ENCODE peak calls at places on chromosome 14, in nine cellular contexts. I is prostate gland, D is spleen, K is HCT116, M is sigmoid colon, H is GM12878, Y is stomach, B is suprapubic skin, X is upper lobe of left lung. E is an unnamed sample.

GRCh38 chr14:24443053-24443683 is 592 bp upstream of the SDR39U1 start:
- DNase-seq in K (no peak), X (no peak), I (no peak), D (no peak), M (no peak), H (no peak), Y (no peak), B (no peak), E (no peak)

GRCh38 chr14:66916421-66916820 is 272.8 kb upstream of the GARIN2 start:
- DNase-seq in I (no peak), X (no peak), D (no peak), M (no peak), Y (no peak), B (no peak), K (no peak), H (no peak), E (no peak)

GRCh38 chr14:80390911-80391310 is 179.6 kb upstream of the DIO2 start:
- DNase-seq in X (no peak), K (no peak), Y (no peak), D (no peak), H (no peak), I (no peak), B (no peak), M (no peak), E (no peak)

GRCh38 chr14:33618361-33619095 is 332.3 kb downstream of the EGLN3 start:
- DNase-seq in Y (no peak), D (no peak), M (no peak), K (no peak), X (no peak), H (no peak), B (no peak), I (no peak), E (no peak)

GRCh38 chr14:102717211-102717610 is 60.0 kb upstream of the TRAF3 start:
- DNase-seq in Y (no peak), B (no peak), D (no peak), X (no peak), I (no peak), H (no peak), M (no peak), K (no peak), E (no peak)

GRCh38 chr14:91367173-91368171 is 50.1 kb downstream of the CCDC88C start:
- DNase-seq in H (peak), I (peak), X (no peak), Y (peak), K (no peak), D (no peak), B (no peak), M (no peak), E (peak)

GRCh38 chr14:60819575-60819974 is 85.0 kb downstream of the MNAT1 start:
- DNase-seq in Y (no peak), D (no peak), M (no peak), H (no peak), X (no peak), I (no peak), K (no peak), B (no peak), E (no peak)

GRCh38 chr14:74910556-74910955 is 12.5 kb downstream of the RPS6KL1 start:
- DNase-seq in Y (no peak), I (no peak), X (no peak), M (no peak), H (no peak), B (no peak), K (no peak), D (no peak), E (no peak)

GRCh38 chr14:75249251-75249957 is 29.2 kb upstream of the FOS start:
- DNase-seq in K (no peak), I (peak), D (peak), M (no peak), X (no peak), B (no peak), Y (peak), H (peak), E (peak)

GRCh38 chr14:94115068-94115591 is 4.6 kb downstream of the IFI27 start:
- DNase-seq in H (no peak), Y (peak), K (no peak), B (peak), D (no peak), M (peak), I (no peak), X (peak), E (no peak)

GRCh38 chr14:80186301-80186800 is 25.0 kb downstream of the DIO2 start:
- DNase-seq in D (no peak), X (no peak), Y (no peak), B (no peak), K (no peak), I (no peak), M (no peak), H (no peak), E (no peak)

GRCh38 chr14:99982449-99983250 is 82.6 kb upstream of the EVL start:
- DNase-seq in Y (peak), D (no peak), M (no peak), X (no peak), H (peak), B (no peak), K (peak), I (peak), E (peak)

GRCh38 chr14:80850197-80850814 is 91.2 kb downstream of the CEP128 start:
- DNase-seq in Y (no peak), I (no peak), X (no peak), K (peak), H (no peak), B (no peak), D (no peak), M (no peak), E (no peak)

GRCh38 chr14:99320105-99320572 is 48.1 kb upstream of the BCL11B start:
- DNase-seq in X (peak), K (peak), D (peak), Y (peak), M (no peak), B (no peak), H (peak), I (no peak), E (peak)

GRCh38 chr14:89040438-89041244 is 216.2 kb downstream of the TTC8 start:
- DNase-seq in D (peak), X (peak), M (peak), H (peak), K (peak), Y (peak), B (peak), I (peak), E (peak)
- TF ChIP-seq POLR2A in D (no peak), X (no peak), M (no peak), H (no peak), K (no peak), Y (no peak), B (no peak), I (no peak), E (no peak)

DNA sequence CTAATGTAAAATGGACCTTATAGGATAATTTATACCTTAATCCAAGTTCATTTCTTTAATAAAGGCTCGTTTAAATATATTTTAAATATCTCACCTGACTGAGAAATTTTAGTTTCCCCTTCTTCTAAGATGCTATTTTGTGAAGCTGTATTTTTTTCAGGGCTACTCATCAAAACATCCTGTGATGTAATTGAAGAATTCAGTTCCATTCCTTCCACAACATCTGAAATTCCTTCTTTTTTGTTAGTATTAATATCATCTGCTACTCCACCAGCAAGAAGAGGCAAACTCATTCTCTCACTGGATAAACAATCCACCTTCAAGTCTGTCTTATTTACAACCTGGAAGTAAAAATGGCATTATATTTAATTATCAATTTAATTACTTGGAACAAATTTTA is 22.5 kb downstream of the LGALS3 start:
- DNase-seq in D (no peak), H (no peak), B (no peak), M (no peak), I (no peak), X (no peak), Y (no peak), K (no peak), E (no peak)
- TF ChIP-seq POLR2AphosphoS5 in D (no peak), H (no peak), B (no peak), M (no peak), I (no peak), X (no peak), Y (no peak), K (no peak), E (no peak)

GRCh38 chr14:55272922-55273321 is 1.7 kb downstream of the FBXO34 start:
- DNase-seq in H (no peak), I (no peak), X (no peak), M (no peak), D (no peak), B (no peak), Y (no peak), K (no peak), E (no peak)
- TF ChIP-seq POLR2A in H (no peak), I (no peak), X (no peak), M (no peak), D (no peak), B (no peak), Y (no peak), K (no peak), E (no peak)

GRCh38 chr14:21017528-21018245 is 7.2 kb downstream of the NDRG2 start:
- DNase-seq in B (no peak), M (no peak), X (peak), Y (no peak), H (no peak), I (no peak), K (no peak), D (no peak), E (no peak)

GRCh38 chr14:21018286-21018685 is 6.6 kb downstream of the NDRG2 start:
- DNase-seq in M (no peak), K (no peak), Y (no peak), B (no peak), D (no peak), H (no peak), I (no peak), X (no peak), E (no peak)

GRCh38 chr14:21015312-21015711 is 9.5 kb downstream of the NDRG2 start:
- DNase-seq in H (no peak), Y (no peak), B (no peak), I (no peak), D (no peak), K (no peak), X (no peak), M (no peak), E (no peak)

GRCh38 chr14:21016791-21017190 is 8.1 kb downstream of the NDRG2 start:
- DNase-seq in D (no peak), H (no peak), I (no peak), X (no peak), B (no peak), M (no peak), Y (no peak), K (no peak), E (no peak)

GRCh38 chr14:21014761-21015190 is 10.1 kb downstream of the NDRG2 start:
- DNase-seq in B (peak), H (peak), X (no peak), I (peak), K (peak), M (peak), Y (peak), D (peak), E (no peak)
- TF ChIP-seq POLR2AphosphoS5 in B (peak), H (no peak), X (peak), I (peak), K (no peak), M (peak), Y (peak), D (no peak), E (no peak)

E was measured in GM12892.